ENCODE peak calls at places on chromosome 16, in six cellular contexts. F, Q, S, H, Z and N are unnamed samples. For H3K4me1, the result is how much of the 10 kb centered on the place peaks cover.

GRCh38 chr16:16118337-16118736 is 105.0 kb downstream of the ABCC6 start:
- DNase-seq in Z (no peak), H (no peak), F (no peak), S (no peak), Q (no peak), N (no peak)

GRCh38 chr16:77574867-77575619 is 140.2 kb upstream of the ADAMTS18 start:
- DNase-seq in S (no peak), Z (no peak), F (no peak), Q (no peak), H (no peak), N (no peak)

GRCh38 chr16:50841081-50841886 is 99.4 kb downstream of the CYLD start:
- DNase-seq in Z (no peak), H (peak), Q (no peak), F (no peak), S (no peak), N (no peak)

GRCh38 chr16:23587726-23588125 is 8.4 kb downstream of the NDUFAB1 start:
- DNase-seq in Q (no peak), H (peak), Z (no peak), F (no peak), S (no peak), N (no peak)

GRCh38 chr16:28192811-28193529 is 18.8 kb downstream of the XPO6 start:
- DNase-seq in Z (no peak), Q (no peak), H (no peak), S (no peak), F (peak), N (no peak)

GRCh38 chr16:22007509-22008214 is at the start of gene MOSMO:
- DNase-seq in H (peak), S (peak), Q (peak), Z (peak), F (peak), N (peak)

GRCh38 chr16:47460301-47460754 is 535 bp downstream of the ITFG1 start:
- DNase-seq in Z (no peak), S (no peak), Q (no peak), F (no peak), H (peak), N (no peak)

GRCh38 chr16:3180445-3180878 is 7.5 kb upstream of the OR1F1 start:
- DNase-seq in Z (no peak), F (no peak), H (no peak), S (no peak), Q (no peak), N (no peak)

GRCh38 chr16:85928411-85928820 is 29.5 kb downstream of the IRF8 start:
- DNase-seq in Z (no peak), H (no peak), Q (peak), F (no peak), S (no peak), N (no peak)

GRCh38 chr16:78744099-78744498 is 644.6 kb downstream of the WWOX start:
- DNase-seq in F (no peak), H (no peak), Q (no peak), S (no peak), Z (no peak), N (no peak)

GRCh38 chr16:66369055-66369592 is 2.6 kb downstream of the CDH5 start:
- DNase-seq in Z (no peak), Q (no peak), H (no peak), S (peak), F (no peak), N (no peak)

GRCh38 chr16:16143038-16143763 is 80.1 kb downstream of the ABCC6 start:
- DNase-seq in H (no peak), Q (no peak), S (no peak), F (no peak), Z (no peak), N (no peak)

GRCh38 chr16:53744449-53744848 is 40.5 kb downstream of the FTO start:
- DNase-seq in F (no peak), S (no peak), H (no peak), Q (no peak), Z (no peak), N (no peak)

GRCh38 chr16:31710880-31711279 is 162.7 kb upstream of the ZNF267 start:
- DNase-seq in S (no peak), Z (no peak), F (no peak), Q (no peak), H (no peak), N (no peak)

GRCh38 chr16:62638964-62639861 is 603.0 kb upstream of the CDH8 start:
- DNase-seq in S (no peak), Z (no peak), Q (no peak), F (no peak), H (no peak), N (no peak)

GRCh38 chr16:86566966-86567700 is 504 bp downstream of the FOXC2 start:
- DNase-seq in S (peak), H (peak), Z (no peak), Q (no peak), F (no peak), N (no peak)

GRCh38 chr16:84735846-84736586 is 36.2 kb downstream of the USP10 start:
- DNase-seq in F (peak), Z (peak), S (no peak), Q (no peak), H (peak), N (no peak)

GRCh38 chr16:66278111-66278531 is 88.4 kb upstream of the CDH5 start:
- DNase-seq in H (no peak), Z (no peak), Q (no peak), S (no peak), F (peak), N (no peak)

GRCh38 chr16:50305441-50306061 is 39.2 kb downstream of the ADCY7 start:
- DNase-seq in Q (no peak), Z (peak), F (no peak), H (no peak), S (peak), N (no peak)

GRCh38 chr16:57577691-57578224 is 35.3 kb downstream of the ADGRG5 start:
- DNase-seq in H (no peak), Q (no peak), S (no peak), Z (no peak), F (no peak), N (no peak)

GRCh38 chr16:47143677-47144558 is at the start of gene NETO2:
- DNase-seq in Q (no peak), H (peak), Z (peak), S (peak), F (peak), N (peak)

GRCh38 chr16:50539053-50539615 is 9.1 kb upstream of the NKD1 start:
- DNase-seq in H (no peak), S (no peak), Z (no peak), Q (no peak), F (no peak), N (no peak)

GRCh38 chr16:8402981-8403853 is 187.1 kb downstream of the TMEM114 start:
- DNase-seq in Q (no peak), Z (peak), S (no peak), F (peak), H (no peak), N (no peak)

GRCh38 chr16:82440336-82440735 is 186.4 kb upstream of the CDH13 start:
- DNase-seq in H (no peak), S (no peak), Z (no peak), F (no peak), Q (no peak), N (peak)

GRCh38 chr16:58331024-58331707 is 36.3 kb upstream of the PRSS54 start:
- DNase-seq in F (no peak), H (peak), S (no peak), Q (no peak), Z (no peak), N (peak)

GRCh38 chr16:78770353-78771091 is 671.1 kb downstream of the WWOX start:
- DNase-seq in H (peak), S (peak), Q (peak), Z (peak), F (peak), N (peak)

GRCh38 chr16:2770781-2771111 is 6.3 kb downstream of the ELOB start:
- DNase-seq in H (no peak), Z (no peak), F (no peak), Q (no peak), S (no peak), N (no peak)

GRCh38 chr16:20084624-20085226 is 11.0 kb upstream of the GPR139 start:
- DNase-seq in Q (no peak), H (no peak), Z (no peak), S (no peak), F (no peak), N (no peak)

GRCh38 chr16:54281535-54282201 is 4.9 kb downstream of the IRX3 start:
- DNase-seq in S (peak), H (no peak), Z (no peak), Q (no peak), F (no peak), N (no peak)

GRCh38 chr16:4388275-4389021 is 16.8 kb downstream of the VASN start:
- DNase-seq in Z (no peak), H (no peak), S (no peak), Q (no peak), F (no peak), N (no peak)

GRCh38 chr16:49698931-49699715 is 156.8 kb downstream of the ZNF423 start:
- DNase-seq in Q (peak), Z (no peak), S (no peak), F (no peak), H (peak), N (no peak)

GRCh38 chr16:31301708-31302400 is 42.1 kb downstream of the ITGAM start:
- DNase-seq in H (no peak), F (no peak), Z (no peak), Q (no peak), S (no peak), N (no peak)

GRCh38 chr16:79598341-79599181 is 2.0 kb downstream of the MAF start:
- DNase-seq in F (peak), Q (peak), S (peak), H (peak), Z (peak), N (peak)

DNA sequence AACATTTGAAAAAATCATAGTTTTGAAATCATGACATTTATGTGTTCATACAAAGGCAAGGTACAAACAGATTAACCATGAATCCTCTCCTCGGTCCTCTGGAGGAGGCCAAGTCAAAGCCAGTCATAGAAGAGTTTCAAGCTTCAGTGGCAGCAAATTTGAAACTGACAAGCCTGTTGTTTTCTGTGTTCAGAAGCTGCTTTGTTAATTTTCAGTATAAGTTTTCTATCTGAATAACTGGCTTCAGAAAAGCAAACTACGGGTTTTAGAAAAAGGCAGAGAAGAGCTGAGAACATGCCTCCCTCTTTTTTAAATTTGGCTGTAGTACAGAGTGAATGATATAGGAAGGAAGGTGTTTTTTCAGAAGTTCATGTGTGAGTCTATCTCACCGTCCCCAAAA is 79.6 kb upstream of the CLEC18B start:
- DNase-seq in Q (no peak), F (no peak), H (no peak), Z (no peak), S (no peak), N (no peak)
- H3K27ac ChIP-seq in Q (peak), F (no peak), H (no peak), Z (no peak), S (no peak), N (no peak)

GRCh38 chr16:69885722-69886121 is 65.4 kb upstream of the CLEC18A start:
- DNase-seq in S (no peak), F (no peak), H (no peak), Q (no peak), Z (no peak), N (no peak)
- H3K4me1 ChIP-seq in S (under half), F (under half), H (under half), Q (under half), Z (under half), N (under half)

GRCh38 chr16:55468352-55468990 is 10.5 kb upstream of the MMP2 start:
- DNase-seq in Q (no peak), F (no peak), H (no peak), S (no peak), Z (no peak), N (no peak)

GRCh38 chr16:55470533-55471371 is 8.2 kb upstream of the MMP2 start:
- DNase-seq in Q (peak), H (peak), S (no peak), F (no peak), Z (no peak), N (no peak)

GRCh38 chr16:55473584-55473983 is 5.4 kb upstream of the MMP2 start:
- DNase-seq in S (no peak), Q (no peak), H (no peak), F (no peak), Z (no peak), N (no peak)

GRCh38 chr16:55469821-55470532 is 9.0 kb upstream of the MMP2 start:
- DNase-seq in H (no peak), F (no peak), Z (no peak), Q (no peak), S (no peak), N (no peak)

DNA sequence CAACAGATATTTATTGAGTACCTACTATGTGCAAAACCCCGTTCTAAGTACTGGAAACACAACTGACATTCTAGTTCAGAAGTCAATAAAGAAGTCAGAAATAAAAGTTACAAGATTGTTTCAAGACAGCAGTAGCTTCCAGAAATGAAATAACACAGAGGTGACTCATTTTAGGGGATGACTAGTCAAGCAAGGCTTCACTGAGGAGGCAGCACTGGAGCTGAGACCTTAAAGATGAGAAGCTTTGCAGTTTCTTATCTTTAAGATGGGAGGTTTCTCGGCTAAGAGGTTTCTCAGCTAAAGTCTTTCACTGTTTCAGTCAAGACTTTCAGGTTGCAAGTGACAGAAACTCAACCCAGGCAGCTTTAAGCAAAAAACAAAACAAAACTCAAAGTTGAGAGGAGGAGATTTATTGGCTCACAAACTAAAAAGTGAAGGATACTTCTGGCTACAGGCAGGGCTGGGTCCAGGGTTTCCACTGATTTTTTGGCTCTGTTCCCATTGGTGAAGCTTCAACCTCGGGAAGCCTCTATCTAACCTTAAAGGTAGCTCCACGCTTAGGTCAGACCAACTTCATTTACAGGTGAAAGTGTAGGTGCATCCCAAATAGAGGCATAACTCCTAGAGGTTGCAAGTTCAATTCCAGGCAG is 7.4 kb upstream of the MMP2 start:
- DNase-seq in H (peak), S (no peak), Q (no peak), Z (no peak), F (no peak), N (no peak)
- H3K27ac ChIP-seq in H (peak), S (peak), Q (no peak), Z (no peak), F (no peak), N (no peak)

DNA sequence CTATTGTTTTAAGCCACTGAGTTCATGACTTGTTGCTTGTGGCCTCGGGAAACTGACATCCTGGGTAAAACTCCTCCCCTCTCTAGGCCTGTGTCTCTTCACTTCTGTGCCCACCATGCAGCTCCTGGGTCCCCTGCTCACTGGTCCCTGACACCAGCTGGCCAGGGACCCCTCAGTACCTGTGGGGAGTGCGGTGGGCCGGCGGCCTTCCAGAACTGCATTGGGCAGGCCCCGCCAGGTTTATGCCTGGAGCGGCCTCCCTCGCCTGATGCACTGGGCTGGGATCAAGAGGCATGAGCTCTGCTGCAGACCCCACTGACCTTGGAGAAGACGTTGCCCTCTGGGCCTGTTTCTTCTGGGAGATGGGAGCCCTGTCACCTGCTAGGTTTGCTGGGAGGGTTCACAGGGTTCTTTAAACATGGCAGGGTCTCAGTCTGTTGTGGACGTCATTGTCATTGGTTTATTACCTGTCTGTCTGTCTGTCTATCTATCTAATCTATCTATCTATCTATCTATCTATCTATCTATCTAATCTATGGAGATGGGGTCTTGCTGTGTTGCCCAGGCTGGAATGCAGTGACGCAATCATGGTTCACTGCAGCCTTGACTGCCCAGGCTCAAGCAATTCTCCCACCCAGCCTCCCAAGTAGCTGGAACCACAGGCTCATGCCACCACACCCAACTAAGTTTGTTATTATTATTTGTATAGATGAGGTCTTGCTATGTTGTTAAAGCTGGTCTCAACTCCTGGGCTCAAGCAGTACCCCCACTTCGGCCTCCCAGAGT is 21.5 kb upstream of the RMI2 start:
- DNase-seq in F (no peak), S (no peak), H (no peak), Z (no peak), Q (no peak), N (no peak)
- H3K4me1 ChIP-seq in F (under half), S (under half), H (under half), Z (under half), Q (under half), N (under half)

GRCh38 chr16:72131036-72131435 is 37.4 kb downstream of the DHX38 start:
- DNase-seq in H (peak), F (no peak), S (no peak), Q (no peak), Z (no peak), N (no peak)
- H3K27ac ChIP-seq in H (no peak), F (no peak), S (no peak), Q (no peak), Z (no peak), N (no peak)

DNA sequence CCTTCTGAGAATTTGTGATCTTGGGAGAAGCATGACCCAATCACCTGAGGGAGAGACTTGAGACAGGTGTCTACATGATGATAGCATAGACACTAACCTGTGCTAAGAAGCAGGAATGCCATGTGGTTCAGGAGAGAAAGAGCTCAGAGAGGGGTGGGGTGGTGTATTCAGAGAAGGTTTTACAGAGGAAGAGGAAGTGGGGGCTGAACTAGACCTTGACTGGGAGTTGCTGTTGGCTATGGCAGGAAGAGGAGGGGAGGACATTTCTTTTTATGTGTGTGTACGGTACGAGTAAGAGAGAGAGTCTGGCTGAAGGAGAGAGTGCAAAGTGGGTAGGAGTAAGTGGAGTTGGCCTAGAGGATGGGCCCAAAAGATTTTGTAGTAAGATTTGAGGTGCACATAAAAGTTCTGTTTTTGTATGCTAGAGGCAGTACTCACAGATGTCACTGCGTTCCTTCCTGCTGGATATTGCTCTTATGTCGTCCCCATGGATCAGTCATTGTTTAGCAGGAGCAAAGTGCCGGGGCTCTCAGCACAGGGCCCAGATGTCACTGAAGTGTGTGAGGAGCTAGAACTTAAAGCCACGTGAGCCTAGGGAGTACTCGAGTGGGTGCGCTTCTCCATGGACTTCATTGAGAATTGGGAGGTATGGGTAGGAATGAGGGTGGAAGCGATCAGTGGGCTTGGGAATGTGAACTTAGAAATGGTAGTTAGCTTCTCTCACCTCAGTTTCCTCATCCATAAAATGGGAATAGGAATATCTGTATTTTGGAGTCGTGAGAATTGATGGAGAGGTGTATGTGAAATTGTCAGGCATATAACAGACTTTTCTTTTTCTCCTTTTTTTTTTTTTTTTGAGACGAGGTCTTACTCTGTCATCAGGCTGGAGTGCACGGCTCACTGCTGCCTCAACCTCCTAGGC is 22.1 kb downstream of the SLC7A6 start:
- DNase-seq in S (no peak), Q (no peak), Z (no peak), H (no peak), F (no peak), N (no peak)
- H3K4me1 ChIP-seq in S (half or more), Q (half or more), Z (under half), H (under half), F (under half), N (under half)

GRCh38 chr16:65116818-65117430 is 4.9 kb downstream of the CDH11 start:
- DNase-seq in H (peak), Z (no peak), F (no peak), Q (no peak), S (no peak), N (no peak)
- H3K27ac ChIP-seq in H (no peak), Z (no peak), F (no peak), Q (no peak), S (no peak), N (no peak)

DNA sequence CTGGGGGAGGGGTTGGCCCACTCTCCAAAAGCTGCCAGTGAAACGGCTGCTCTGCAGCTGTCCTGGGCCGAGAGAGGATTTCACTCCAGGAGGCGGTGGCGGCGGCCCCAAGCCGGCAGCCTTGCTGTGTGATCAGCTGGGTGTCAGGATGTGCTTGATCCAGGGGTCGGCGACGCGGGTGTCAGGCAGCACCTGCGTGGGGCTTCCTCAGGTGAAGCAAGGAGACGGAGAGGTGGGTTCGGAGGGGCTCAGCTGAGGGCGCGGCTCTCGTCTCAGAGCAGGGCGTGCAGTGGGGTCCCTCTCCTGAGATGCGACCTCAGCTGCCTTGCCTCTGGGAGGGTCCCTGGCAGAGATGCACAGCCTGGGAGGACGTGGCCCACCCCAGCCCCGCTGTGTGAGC is 6.9 kb downstream of the CBFA2T3 start:
- DNase-seq in Q (no peak), Z (no peak), F (no peak), H (no peak), S (peak), N (no peak)
- H3K4me1 ChIP-seq in Q (under half), Z (under half), F (under half), H (under half), S (half or more), N (under half)